ENCODE peak calls at places on chromosomes 16 and 17, in five cellular contexts. E is GM12865; M is amniotic stem cell; X is colonic mucosa; L is activated naive CD4-positive, alpha-beta T cell. R is an unnamed sample.

GRCh38 chr17:60390881-60391418 is 983 bp downstream of the USP32 start:
- DNase-seq in X (peak), E (peak), L (no peak), M (no peak), R (peak)

GRCh38 chr17:46192484-46193245 is 564 bp downstream of the KANSL1 start:
- DNase-seq in E (peak), X (peak), L (peak), M (peak), R (no peak)

GRCh38 chr17:57606111-57606875 is 138.8 kb downstream of the CCDC182 start:
- DNase-seq in M (no peak), L (no peak), E (no peak), X (no peak), R (no peak)

GRCh38 chr16:9518054-9518453 is 426.6 kb downstream of the HAPSTR1 start:
- DNase-seq in L (no peak), E (no peak), M (no peak), X (no peak), R (no peak)

GRCh38 chr16:88542231-88542630 is 28.0 kb upstream of the ZC3H18 start:
- DNase-seq in M (no peak), L (no peak), X (no peak), E (no peak), R (no peak)

GRCh38 chr16:46866286-46866685 is 17.9 kb upstream of the GPT2 start:
- DNase-seq in X (no peak), E (no peak), L (no peak), M (no peak), R (no peak)

GRCh38 chr17:78185981-78186688 is 717 bp downstream of the TK1 start:
- DNase-seq in E (peak), M (no peak), X (peak), L (no peak), R (no peak)

GRCh38 chr16:80519189-80519588 is 21.6 kb upstream of the DYNLRB2 start:
- DNase-seq in X (no peak), E (no peak), L (no peak), M (no peak), R (no peak)

GRCh38 chr17:57519199-57519598 is 225.9 kb downstream of the CCDC182 start:
- DNase-seq in E (no peak), X (no peak), L (no peak), M (peak), R (no peak)

GRCh38 chr17:48586355-48586924 is 3.6 kb downstream of the HOXB3 start:
- DNase-seq in X (no peak), E (no peak), L (no peak), M (no peak), R (no peak)

GRCh38 chr17:28982191-28982793 is 23.5 kb downstream of the SEZ6 start:
- DNase-seq in L (no peak), X (no peak), M (no peak), E (peak), R (no peak)

GRCh38 chr16:87792205-87792565 is 26.4 kb upstream of the KLHDC4 start:
- DNase-seq in M (no peak), E (no peak), L (no peak), X (no peak), R (no peak)

GRCh38 chr17:12376276-12376675 is 289.4 kb upstream of the MYOCD start:
- DNase-seq in M (no peak), L (no peak), X (no peak), E (no peak), R (no peak)

GRCh38 chr16:7209598-7209997 is 123.0 kb upstream of the RBFOX1 start:
- DNase-seq in L (no peak), E (no peak), M (no peak), X (no peak), R (no peak)

GRCh38 chr16:80014241-80014939 is 413.9 kb upstream of the MAF start:
- DNase-seq in X (no peak), E (no peak), M (no peak), L (no peak), R (no peak)

GRCh38 chr17:49390548-49391324 is 23.9 kb downstream of the PHB1 start:
- DNase-seq in E (peak), X (peak), L (no peak), M (no peak), R (no peak)

GRCh38 chr16:55949518-55949917 is 74.3 kb upstream of the CES5A start:
- DNase-seq in X (no peak), M (no peak), E (no peak), L (no peak), R (peak)

GRCh38 chr17:5399767-5400166 is 19.7 kb downstream of the NUP88 start:
- DNase-seq in X (no peak), M (no peak), E (no peak), L (no peak), R (no peak)

GRCh38 chr17:17386143-17386800 is 83.1 kb downstream of the NT5M start:
- DNase-seq in X (no peak), M (no peak), L (no peak), E (no peak), R (no peak)

GRCh38 chr16:24639769-24640168 is 89.7 kb upstream of the TNRC6A start:
- DNase-seq in E (no peak), M (no peak), L (no peak), X (no peak), R (no peak)